ENCODE peak calls at places on chromosomes 16 and 17, in five cellular contexts. V is T-helper 17 cell; J is activated CD8-positive, alpha-beta T cell treated with anti-CD3 and anti-CD28 coated beads, Interleukin-2, amount 10 ng/mL, durations not matched to agents 7 days and 5 days; D is A549; A is non-pigmented ciliary epithelial cell. X is an unnamed sample.

GRCh38 chr17:17380156-17380925 is 77.2 kb downstream of the NT5M start:
- DNase-seq in D (no peak), A (no peak), V (no peak), J (no peak), X (no peak)

GRCh38 chr16:75392911-75393310 is 40.4 kb downstream of the CFDP1 start:
- DNase-seq in V (no peak), A (no peak), D (no peak), J (no peak), X (no peak)

GRCh38 chr16:4944333-4945281 is 7.7 kb upstream of the PPL start:
- DNase-seq in J (no peak), A (peak), V (no peak), D (peak), X (peak)

GRCh38 chr16:23521037-23521743 is 10.9 kb upstream of the GGA2 start:
- DNase-seq in V (no peak), J (no peak), D (no peak), A (no peak), X (no peak)

GRCh38 chr17:60390223-60390622 is 1.7 kb downstream of the USP32 start:
- DNase-seq in J (no peak), D (no peak), A (no peak), V (no peak), X (peak)

GRCh38 chr16:85750021-85750826 is 672 bp downstream of the C16orf74 start:
- DNase-seq in A (no peak), J (peak), V (no peak), D (no peak), X (peak)

GRCh38 chr16:81645303-81645702 is 133.8 kb upstream of the PLCG2 start:
- DNase-seq in V (no peak), A (peak), D (peak), J (no peak), X (peak)

GRCh38 chr16:9370071-9370491 is 278.6 kb downstream of the HAPSTR1 start:
- DNase-seq in V (no peak), J (no peak), A (no peak), D (no peak), X (no peak)

GRCh38 chr17:59793249-59793648 is 85.8 kb downstream of the VMP1 start:
- DNase-seq in D (no peak), J (no peak), V (no peak), A (no peak), X (no peak)

GRCh38 chr16:30356401-30357084 is 1.4 kb upstream of the CD2BP2 start:
- DNase-seq in J (no peak), A (no peak), D (no peak), V (no peak), X (peak)

X was measured in kidney tubule cell.